ENCODE peak calls at places on chromosome 5, in ten cellular contexts. A is ELR; O is prostate gland; D is activated effector memory CD4-positive, alpha-beta T cell treated with anti-CD3 and anti-CD28 coated beads, Interleukin-2, amount 50 U/mL, for 16 hours; X is A673; V is NCI-H1092 treated with DMSO at 0.1 percent for 48 hours; Z is K562; H is heart right ventricle; I is NCI-H1694 treated with DMSO at 0.1 percent for 48 hours; T is RCC 7860. N is an unnamed sample.

GRCh38 chr5:43209060-43209459 is 17.0 kb downstream of the NIM1K start:
- DNase-seq in D (no peak), V (no peak), Z (no peak), H (no peak), T (no peak), O (no peak), I (no peak), X (no peak), A (no peak), N (no peak)

GRCh38 chr5:156541582-156541981 is 214.6 kb downstream of the SGCD start:
- DNase-seq in Z (no peak), H (no peak), D (no peak), A (no peak), V (no peak), T (no peak), I (no peak), O (no peak), X (no peak), N (no peak)

GRCh38 chr5:14406554-14406849 is 175.1 kb upstream of the OTULINL start:
- DNase-seq in A (peak), D (no peak), I (no peak), T (peak), Z (no peak), O (no peak), X (no peak), H (no peak), V (no peak), N (no peak)

GRCh38 chr5:33311893-33312292 is 128.9 kb upstream of the TARS1 start:
- DNase-seq in O (no peak), T (peak), D (no peak), I (no peak), V (no peak), X (no peak), Z (no peak), A (peak), H (no peak), N (no peak)

GRCh38 chr5:140630296-140630695 is 2.7 kb downstream of the CD14 start:
- DNase-seq in I (no peak), X (no peak), T (no peak), D (no peak), V (no peak), O (no peak), A (peak), Z (no peak), H (no peak), N (no peak)

GRCh38 chr5:114957384-114957783 is 212.3 kb downstream of the TRIM36 start:
- DNase-seq in V (no peak), Z (no peak), D (no peak), A (no peak), O (no peak), T (no peak), I (no peak), H (no peak), X (peak), N (no peak)

GRCh38 chr5:128403350-128403749 is 134.7 kb downstream of the FBN2 start:
- DNase-seq in T (no peak), I (peak), V (no peak), D (no peak), O (no peak), A (no peak), H (no peak), X (peak), Z (no peak), N (no peak)

GRCh38 chr5:153658151-153658550 is 167.7 kb downstream of the GRIA1 start:
- DNase-seq in D (no peak), V (no peak), H (no peak), X (no peak), I (no peak), Z (no peak), A (no peak), T (no peak), O (no peak), N (no peak)

GRCh38 chr5:141234109-141234508 is 11.0 kb downstream of the PCDHB14 start:
- DNase-seq in T (no peak), O (no peak), Z (no peak), D (no peak), V (no peak), X (no peak), I (no peak), A (peak), H (no peak), N (no peak)

GRCh38 chr5:17996002-17996401 is 361.7 kb downstream of the TAF11L14 start:
- DNase-seq in D (no peak), I (no peak), Z (no peak), O (no peak), V (no peak), T (no peak), A (no peak), X (no peak), H (no peak), N (no peak)

GRCh38 chr5:145941677-145942130 is 5.3 kb downstream of the SH3RF2 start:
- DNase-seq in V (no peak), Z (no peak), O (no peak), H (no peak), I (no peak), A (peak), T (peak), X (no peak), D (no peak), N (no peak)

GRCh38 chr5:39356263-39356662 is 8.0 kb downstream of the C9 start:
- DNase-seq in Z (no peak), H (no peak), A (peak), I (no peak), D (no peak), O (no peak), X (no peak), T (no peak), V (no peak), N (no peak)

GRCh38 chr5:6583049-6583880 is 49.6 kb downstream of the NSUN2 start:
- DNase-seq in A (no peak), V (peak), X (peak), O (peak), I (no peak), D (no peak), T (no peak), Z (peak), H (peak), N (no peak)

GRCh38 chr5:90967443-90967842 is 408.8 kb downstream of the ADGRV1 start:
- DNase-seq in T (no peak), H (no peak), O (no peak), Z (no peak), X (no peak), V (no peak), I (no peak), A (no peak), D (no peak), N (no peak)